ENCODE peak calls at places on chromosomes 2 and 18, in five cellular contexts. Z is cardiac muscle cell, K is PC-3, A is right lobe of liver, S is upper lobe of right lung. B is an unnamed sample.

GRCh38 chr2:142843731-142844130 is 33.7 kb upstream of the KYNU start:
- DNase-seq in S (no peak), K (no peak), Z (no peak), A (no peak), B (no peak)

GRCh38 chr18:63604791-63605567 is 17.8 kb downstream of the SERPINB13 start:
- DNase-seq in K (peak; percentile 94), S (no peak), Z (no peak), A (no peak), B (no peak)

GRCh38 chr18:9683418-9684396 is 24.4 kb upstream of the RAB31 start:
- DNase-seq in A (no peak), Z (no peak), S (no peak), K (peak; percentile 89), B (no peak)

GRCh38 chr2:190315273-190315672 is 4.4 kb downstream of the HIBCH start:
- DNase-seq in Z (no peak), S (no peak), A (no peak), K (no peak), B (no peak)

GRCh38 chr2:241762933-241763369 is 13.7 kb upstream of the GAL3ST2 start:
- DNase-seq in S (peak; percentile 42), Z (no peak), K (peak; percentile 48), A (no peak), B (no peak)

GRCh38 chr18:2417861-2418610 is 153.3 kb downstream of the METTL4 start:
- DNase-seq in A (no peak), S (no peak), Z (peak; percentile 8), K (peak; percentile 70), B (no peak)

GRCh38 chr2:23498941-23499340 is 114.0 kb downstream of the KLHL29 start:
- DNase-seq in A (no peak), K (no peak), Z (no peak), S (no peak), B (no peak)

GRCh38 chr2:47569658-47570398 is 166.9 kb downstream of the MSH2 start:
- DNase-seq in Z (peak; percentile 57), S (no peak), K (no peak), A (no peak), B (peak; percentile 66)

GRCh38 chr2:231452799-231453508 is 11.3 kb downstream of the NCL start:
- DNase-seq in A (peak; percentile 21), S (no peak), K (peak; percentile 23), Z (peak; percentile 24), B (peak; percentile 30)

GRCh38 chr2:180463608-180464007 is 456.5 kb upstream of the CWC22 start:
- DNase-seq in Z (no peak), A (no peak), K (no peak), S (no peak), B (no peak)

GRCh38 chr2:54601339-54601738 is 122.1 kb upstream of the EML6 start:
- DNase-seq in A (no peak), K (no peak), S (no peak), Z (no peak), B (no peak)

GRCh38 chr18:21330122-21330701 is 88.2 kb downstream of the GREB1L start:
- DNase-seq in K (peak; percentile 93), A (peak; percentile 93), Z (peak; percentile 11), S (no peak), B (no peak)

GRCh38 chr2:212646698-212647097 is 108.1 kb upstream of the ERBB4 start:
- DNase-seq in S (no peak), K (peak; percentile 94), Z (no peak), A (no peak), B (no peak)

GRCh38 chr18:23331091-23331920 is 121.8 kb upstream of the RIOK3 start:
- DNase-seq in Z (no peak), A (no peak), S (peak; percentile 89), K (peak; percentile 72), B (peak; percentile 91)

GRCh38 chr2:229843613-229844012 is 78.2 kb downstream of the TRIP12 start:
- DNase-seq in S (no peak), K (no peak), Z (no peak), A (no peak), B (no peak)
- H3K4me1 ChIP-seq in S (peaks cover 4% of the 10 kb centered on the region), K (peaks cover 7% of the 10 kb centered on the region), Z (peaks cover 3% of the 10 kb centered on the region), A (no peaks in the 10 kb centered on the region), B (no peaks in the 10 kb centered on the region)

GRCh38 chr2:20455076-20455587 is 8.3 kb downstream of the RHOB start:
- DNase-seq in A (no peak), Z (no peak), K (no peak), S (no peak), B (no peak)
- H3K27ac ChIP-seq in A (no peak overlapping the region), Z (no peak overlapping the region), K (no peak overlapping the region), S (no peak overlapping the region), B (no peak overlapping the region)

GRCh38 chr2:215746507-215747243 is 266.7 kb downstream of the MREG start:
- DNase-seq in Z (no peak), K (no peak), S (no peak), A (peak; percentile 65), B (no peak)
- H3K4me1 ChIP-seq in Z (peaks cover under 1% of the 10 kb centered on the region), K (peaks cover 48% of the 10 kb centered on the region), S (peaks cover 8% of the 10 kb centered on the region), A (peaks cover 36% of the 10 kb centered on the region), B (no peaks in the 10 kb centered on the region)

GRCh38 chr2:69620870-69621269 is 22.7 kb downstream of the AAK1 start:
- DNase-seq in Z (no peak), K (no peak), A (no peak), S (no peak), B (no peak)

GRCh38 chr2:69623236-69623635 is 20.3 kb downstream of the AAK1 start:
- DNase-seq in K (no peak), Z (no peak), S (no peak), A (no peak), B (no peak)

GRCh38 chr2:69619725-69620124 is 23.8 kb downstream of the AAK1 start:
- DNase-seq in Z (peak; percentile 14), K (no peak), S (no peak), A (no peak), B (no peak)

GRCh38 chr2:69624153-69624552 is 19.4 kb downstream of the AAK1 start:
- DNase-seq in S (no peak), Z (no peak), A (no peak), K (no peak), B (no peak)

GRCh38 chr2:69621440-69621839 is 22.1 kb downstream of the AAK1 start:
- DNase-seq in S (no peak), Z (no peak), K (no peak), A (no peak), B (no peak)
- H3K27ac ChIP-seq in S (no peak overlapping the region), Z (no peak overlapping the region), K (no peak overlapping the region), A (no peak overlapping the region), B (no peak overlapping the region)

DNA sequence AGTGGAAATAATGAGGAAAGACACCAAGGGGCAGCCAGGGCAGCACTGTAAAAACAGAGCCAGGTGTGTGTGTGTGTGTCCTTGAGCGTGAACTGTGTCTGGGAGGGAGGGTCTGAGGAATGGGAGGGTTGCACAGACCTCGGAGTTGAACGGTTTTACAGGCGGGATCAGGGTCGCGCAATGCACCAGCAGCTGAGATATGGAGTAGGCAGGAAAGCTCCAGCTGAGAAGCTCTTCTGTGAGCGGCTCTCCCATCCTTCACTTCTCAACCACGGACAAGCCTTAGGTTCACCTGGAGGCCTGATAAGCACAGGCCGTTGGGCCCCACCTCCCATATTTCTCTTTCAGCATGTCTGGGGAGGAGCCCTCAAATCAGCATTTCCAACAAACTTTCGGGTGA is 12.1 kb downstream of the SERTAD2 start:
- DNase-seq in S (no peak), Z (no peak), K (no peak), A (no peak), B (no peak)
- H3K4me1 ChIP-seq in S (peaks cover 43% of the 10 kb centered on the region), Z (peaks cover 49% of the 10 kb centered on the region), K (peaks cover 84% of the 10 kb centered on the region), A (peaks cover 33% of the 10 kb centered on the region), B (peaks cover 20% of the 10 kb centered on the region)

GRCh38 chr2:230447455-230448451 is 31.8 kb downstream of the SP100 start:
- DNase-seq in K (no peak), S (no peak), A (no peak), Z (no peak), B (no peak)
- H3K27ac ChIP-seq in K (no peak overlapping the region), S (no peak overlapping the region), A (no peak overlapping the region), Z (no peak overlapping the region), B (no peak overlapping the region)

GRCh38 chr2:239151201-239152131 is 249.4 kb downstream of the HDAC4 start:
- DNase-seq in S (peak; percentile 46), Z (no peak), K (no peak), A (peak; percentile 23), B (peak; percentile 45)
- H3K4me1 ChIP-seq in S (no peaks in the 10 kb centered on the region), Z (no peaks in the 10 kb centered on the region), K (no peaks in the 10 kb centered on the region), A (no peaks in the 10 kb centered on the region), B (no peaks in the 10 kb centered on the region)

GRCh38 chr2:25228848-25229674 is 60.7 kb upstream of the POMC start:
- DNase-seq in S (peak; percentile 78), A (peak; percentile 64), Z (peak; percentile 87), K (peak; percentile 83), B (no peak)
- H3K27ac ChIP-seq in S (no peak overlapping the region), A (no peak overlapping the region), Z (peak overlapping the region; percentile 88), K (no peak overlapping the region), B (no peak overlapping the region)

DNA sequence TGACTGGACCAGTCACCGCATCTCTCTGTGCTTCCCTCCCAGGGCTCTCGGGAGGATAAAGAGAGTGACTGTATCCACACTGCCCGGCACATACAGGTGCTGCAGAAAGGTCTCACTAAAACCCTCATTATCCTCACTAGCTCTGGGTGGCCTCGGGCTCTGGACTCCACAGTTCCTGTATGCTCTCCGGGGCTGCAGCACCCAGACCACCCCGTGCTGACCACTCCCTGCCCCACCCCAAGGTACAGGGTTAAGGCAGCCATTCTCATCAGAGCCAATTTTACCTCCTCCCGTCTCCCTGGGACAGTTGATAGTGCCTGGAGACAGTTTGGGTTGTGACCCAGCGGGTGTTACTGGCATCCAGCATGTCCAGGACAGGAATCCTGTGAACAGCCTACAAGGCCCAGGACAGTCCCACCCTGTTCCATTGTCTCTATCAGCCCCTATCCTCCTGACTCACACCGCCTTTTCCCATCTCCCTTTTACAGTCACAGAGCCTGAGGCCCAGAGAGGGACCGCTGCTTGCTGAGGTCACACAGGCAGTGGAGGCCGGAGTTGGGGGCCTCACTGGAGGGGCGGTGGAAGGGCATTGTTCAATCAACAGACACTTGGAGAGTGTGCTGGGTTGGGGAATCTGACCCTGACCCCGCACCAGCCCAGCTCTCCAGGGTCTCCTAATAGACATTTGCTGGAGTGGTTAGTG is 1.7 kb downstream of the ZAP70 start:
- DNase-seq in A (peak; percentile 10), Z (no peak), K (no peak), S (peak; percentile 52), B (peak; percentile 57)
- H3K4me1 ChIP-seq in A (no peaks in the 10 kb centered on the region), Z (peaks cover 6% of the 10 kb centered on the region), K (no peaks in the 10 kb centered on the region), S (no peaks in the 10 kb centered on the region), B (peaks cover 2% of the 10 kb centered on the region)

GRCh38 chr2:16861154-16861929 is 195.7 kb upstream of the CYRIA start:
- DNase-seq in A (no peak), S (no peak), K (no peak), Z (no peak), B (no peak)
- H3K27ac ChIP-seq in A (no peak overlapping the region), S (no peak overlapping the region), K (no peak overlapping the region), Z (no peak overlapping the region), B (no peak overlapping the region)